ENCODE peak calls at places on chromosome 18, in ten cellular contexts. One of them, this sample, is unnamed.
A peak's percentile ranks its signal among the peaks of the same experiment; 100 is the strongest.

GRCh38 chr18:77379976-77380375 is 130.3 kb downstream of the GALR1 start:
- DNase-seq in tibial artery: no peak
- DNase-seq in ovary: no peak
- DNase-seq in breast epithelium: no peak
- DNase-seq in heart left ventricle: no peak
- DNase-seq in psoas muscle: no peak
- DNase-seq in mammary epithelial cell: no peak
- DNase-seq in fibroblast of lung: no peak
- DNase-seq in CD8-positive, alpha-beta T cell: no peak
- DNase-seq in adrenal gland: no peak
- DNase-seq in this sample: no peak

GRCh38 chr18:52903858-52904257 is 563.9 kb downstream of the DCC start:
- DNase-seq in tibial artery: no peak
- DNase-seq in ovary: peak; percentile 42
- DNase-seq in breast epithelium: no peak
- DNase-seq in heart left ventricle: no peak
- DNase-seq in psoas muscle: no peak
- DNase-seq in mammary epithelial cell: peak; percentile 2
- DNase-seq in fibroblast of lung: peak; percentile 2
- DNase-seq in CD8-positive, alpha-beta T cell: no peak
- DNase-seq in adrenal gland: peak; percentile 46
- DNase-seq in this sample: peak; percentile 30

GRCh38 chr18:13386891-13387801 is 168.6 kb downstream of the LDLRAD4 start:
- DNase-seq in tibial artery: no peak
- DNase-seq in ovary: no peak
- DNase-seq in breast epithelium: no peak
- DNase-seq in heart left ventricle: no peak
- DNase-seq in psoas muscle: no peak
- DNase-seq in mammary epithelial cell: no peak
- DNase-seq in fibroblast of lung: no peak
- DNase-seq in CD8-positive, alpha-beta T cell: no peak
- DNase-seq in adrenal gland: peak; percentile 18
- DNase-seq in this sample: no peak

GRCh38 chr18:24026457-24026856 is 11.9 kb downstream of the TTC39C start:
- DNase-seq in tibial artery: no peak
- DNase-seq in ovary: no peak
- DNase-seq in breast epithelium: no peak
- DNase-seq in heart left ventricle: no peak
- DNase-seq in psoas muscle: no peak
- DNase-seq in mammary epithelial cell: peak; percentile 32
- DNase-seq in fibroblast of lung: no peak
- DNase-seq in CD8-positive, alpha-beta T cell: no peak
- DNase-seq in adrenal gland: no peak
- DNase-seq in this sample: no peak

GRCh38 chr18:57209697-57210096 is 62.8 kb downstream of the BOD1L2 start:
- DNase-seq in tibial artery: no peak
- DNase-seq in ovary: no peak
- DNase-seq in breast epithelium: no peak
- DNase-seq in heart left ventricle: no peak
- DNase-seq in psoas muscle: no peak
- DNase-seq in mammary epithelial cell: no peak
- DNase-seq in fibroblast of lung: no peak
- DNase-seq in CD8-positive, alpha-beta T cell: no peak
- DNase-seq in adrenal gland: no peak
- DNase-seq in this sample: no peak

GRCh38 chr18:30406728-30407127 is 635.8 kb downstream of the DSC3 start:
- DNase-seq in tibial artery: no peak
- DNase-seq in ovary: no peak
- DNase-seq in breast epithelium: no peak
- DNase-seq in heart left ventricle: no peak
- DNase-seq in psoas muscle: no peak
- DNase-seq in mammary epithelial cell: peak; percentile 35
- DNase-seq in fibroblast of lung: peak; percentile 3
- DNase-seq in CD8-positive, alpha-beta T cell: no peak
- DNase-seq in adrenal gland: no peak
- DNase-seq in this sample: no peak

GRCh38 chr18:72223733-72224132 is 320.4 kb downstream of the CBLN2 start:
- DNase-seq in tibial artery: no peak
- DNase-seq in ovary: no peak
- DNase-seq in breast epithelium: no peak
- DNase-seq in heart left ventricle: no peak
- DNase-seq in psoas muscle: no peak
- DNase-seq in mammary epithelial cell: no peak
- DNase-seq in fibroblast of lung: no peak
- DNase-seq in CD8-positive, alpha-beta T cell: no peak
- DNase-seq in adrenal gland: no peak
- DNase-seq in this sample: no peak

GRCh38 chr18:3970929-3971328 is 484.2 kb downstream of the DLGAP1 start:
- DNase-seq in tibial artery: no peak
- DNase-seq in ovary: no peak
- DNase-seq in breast epithelium: no peak
- DNase-seq in heart left ventricle: no peak
- DNase-seq in psoas muscle: no peak
- DNase-seq in mammary epithelial cell: no peak
- DNase-seq in fibroblast of lung: no peak
- DNase-seq in CD8-positive, alpha-beta T cell: no peak
- DNase-seq in adrenal gland: peak; percentile 56
- DNase-seq in this sample: no peak

GRCh38 chr18:24228661-24229053 is 89.8 kb downstream of the CABYR start:
- DNase-seq in tibial artery: no peak
- DNase-seq in ovary: no peak
- DNase-seq in breast epithelium: no peak
- DNase-seq in heart left ventricle: no peak
- DNase-seq in psoas muscle: no peak
- DNase-seq in mammary epithelial cell: peak; percentile 37
- DNase-seq in fibroblast of lung: no peak
- DNase-seq in CD8-positive, alpha-beta T cell: no peak
- DNase-seq in adrenal gland: no peak
- DNase-seq in this sample: no peak

GRCh38 chr18:48835745-48836191 is 115.0 kb downstream of the SMAD7 start:
- DNase-seq in tibial artery: peak; percentile 61
- DNase-seq in ovary: peak; percentile 16
- DNase-seq in breast epithelium: no peak
- DNase-seq in heart left ventricle: no peak
- DNase-seq in psoas muscle: no peak
- DNase-seq in mammary epithelial cell: no peak
- DNase-seq in fibroblast of lung: no peak
- DNase-seq in CD8-positive, alpha-beta T cell: no peak
- DNase-seq in adrenal gland: no peak
- DNase-seq in this sample: no peak
- H3K4me1 ChIP-seq in tibial artery: peaks cover 63% of the 10 kb centered on the region
- H3K4me1 ChIP-seq in ovary: peaks cover 1% of the 10 kb centered on the region
- H3K4me1 ChIP-seq in breast epithelium: no peaks in the 10 kb centered on the region
- H3K4me1 ChIP-seq in heart left ventricle: peaks cover 7% of the 10 kb centered on the region
- H3K4me1 ChIP-seq in psoas muscle: peaks cover 31% of the 10 kb centered on the region
- H3K4me1 ChIP-seq in mammary epithelial cell: peaks cover 60% of the 10 kb centered on the region
- H3K4me1 ChIP-seq in fibroblast of lung: peaks cover 24% of the 10 kb centered on the region
- H3K4me1 ChIP-seq in CD8-positive, alpha-beta T cell: peaks cover 77% of the 10 kb centered on the region
- H3K4me1 ChIP-seq in adrenal gland: peaks cover 54% of the 10 kb centered on the region
- H3K4me1 ChIP-seq in this sample: peaks cover 33% of the 10 kb centered on the region

GRCh38 chr18:35337256-35337655 is 7.0 kb downstream of the ZNF24 start:
- DNase-seq in tibial artery: no peak
- DNase-seq in ovary: no peak
- DNase-seq in breast epithelium: no peak
- DNase-seq in heart left ventricle: no peak
- DNase-seq in psoas muscle: no peak
- DNase-seq in mammary epithelial cell: peak; percentile 35
- DNase-seq in fibroblast of lung: no peak
- DNase-seq in CD8-positive, alpha-beta T cell: no peak
- DNase-seq in adrenal gland: no peak
- DNase-seq in this sample: no peak

GRCh38 chr18:35331367-35332087 is 12.7 kb downstream of the ZNF24 start:
- DNase-seq in tibial artery: no peak
- DNase-seq in ovary: no peak
- DNase-seq in breast epithelium: no peak
- DNase-seq in heart left ventricle: no peak
- DNase-seq in psoas muscle: no peak
- DNase-seq in mammary epithelial cell: no peak
- DNase-seq in fibroblast of lung: no peak
- DNase-seq in CD8-positive, alpha-beta T cell: no peak
- DNase-seq in adrenal gland: no peak
- DNase-seq in this sample: no peak

GRCh38 chr18:35334183-35334582 is 10.0 kb downstream of the ZNF24 start:
- DNase-seq in tibial artery: no peak
- DNase-seq in ovary: no peak
- DNase-seq in breast epithelium: no peak
- DNase-seq in heart left ventricle: no peak
- DNase-seq in psoas muscle: no peak
- DNase-seq in mammary epithelial cell: no peak
- DNase-seq in fibroblast of lung: no peak
- DNase-seq in CD8-positive, alpha-beta T cell: no peak
- DNase-seq in adrenal gland: no peak
- DNase-seq in this sample: no peak

GRCh38 chr18:35334821-35335220 is 9.4 kb downstream of the ZNF24 start:
- DNase-seq in tibial artery: no peak
- DNase-seq in ovary: no peak
- DNase-seq in breast epithelium: no peak
- DNase-seq in heart left ventricle: no peak
- DNase-seq in psoas muscle: no peak
- DNase-seq in mammary epithelial cell: peak; percentile 33
- DNase-seq in fibroblast of lung: peak; percentile 9
- DNase-seq in CD8-positive, alpha-beta T cell: no peak
- DNase-seq in adrenal gland: no peak
- DNase-seq in this sample: peak; percentile 41

GRCh38 chr18:35335861-35336260 is 8.4 kb downstream of the ZNF24 start:
- DNase-seq in tibial artery: no peak
- DNase-seq in ovary: no peak
- DNase-seq in breast epithelium: no peak
- DNase-seq in heart left ventricle: no peak
- DNase-seq in psoas muscle: no peak
- DNase-seq in mammary epithelial cell: no peak
- DNase-seq in fibroblast of lung: no peak
- DNase-seq in CD8-positive, alpha-beta T cell: no peak
- DNase-seq in adrenal gland: no peak
- DNase-seq in this sample: no peak
- H3K9me3 ChIP-seq in tibial artery: no peaks in the 10 kb centered on the region
- H3K9me3 ChIP-seq in ovary: no peaks in the 10 kb centered on the region
- H3K9me3 ChIP-seq in breast epithelium: no peaks in the 10 kb centered on the region
- H3K9me3 ChIP-seq in heart left ventricle: no peaks in the 10 kb centered on the region
- H3K9me3 ChIP-seq in psoas muscle: no peaks in the 10 kb centered on the region
- H3K9me3 ChIP-seq in mammary epithelial cell: no peaks in the 10 kb centered on the region
- H3K9me3 ChIP-seq in fibroblast of lung: no peaks in the 10 kb centered on the region
- H3K9me3 ChIP-seq in CD8-positive, alpha-beta T cell: no peaks in the 10 kb centered on the region
- H3K9me3 ChIP-seq in adrenal gland: no peaks in the 10 kb centered on the region
- H3K9me3 ChIP-seq in this sample: peaks cover 4% of the 10 kb centered on the region

GRCh38 chr18:7808054-7808453 is 240.9 kb downstream of the PTPRM start:
- DNase-seq in tibial artery: no peak
- DNase-seq in ovary: no peak
- DNase-seq in breast epithelium: no peak
- DNase-seq in heart left ventricle: no peak
- DNase-seq in psoas muscle: no peak
- DNase-seq in mammary epithelial cell: no peak
- DNase-seq in fibroblast of lung: no peak
- DNase-seq in CD8-positive, alpha-beta T cell: no peak
- DNase-seq in adrenal gland: no peak
- DNase-seq in this sample: no peak
- H3K4me1 ChIP-seq in tibial artery: no peaks in the 10 kb centered on the region
- H3K4me1 ChIP-seq in ovary: no peaks in the 10 kb centered on the region
- H3K4me1 ChIP-seq in breast epithelium: no peaks in the 10 kb centered on the region
- H3K4me1 ChIP-seq in heart left ventricle: peaks cover 25% of the 10 kb centered on the region
- H3K4me1 ChIP-seq in psoas muscle: peaks cover 30% of the 10 kb centered on the region
- H3K4me1 ChIP-seq in mammary epithelial cell: peaks cover 11% of the 10 kb centered on the region
- H3K4me1 ChIP-seq in fibroblast of lung: peaks cover 8% of the 10 kb centered on the region
- H3K4me1 ChIP-seq in CD8-positive, alpha-beta T cell: no peaks in the 10 kb centered on the region
- H3K4me1 ChIP-seq in adrenal gland: no peaks in the 10 kb centered on the region
- H3K4me1 ChIP-seq in this sample: peaks cover 13% of the 10 kb centered on the region

GRCh38 chr18:14916181-14916580 is 168.2 kb downstream of the ANKRD30B start:
- DNase-seq in tibial artery: no peak
- DNase-seq in ovary: no peak
- DNase-seq in breast epithelium: no peak
- DNase-seq in heart left ventricle: no peak
- DNase-seq in psoas muscle: no peak
- DNase-seq in mammary epithelial cell: no peak
- DNase-seq in fibroblast of lung: no peak
- DNase-seq in CD8-positive, alpha-beta T cell: no peak
- DNase-seq in adrenal gland: no peak
- DNase-seq in this sample: no peak

GRCh38 chr18:14914771-14915170 is 166.8 kb downstream of the ANKRD30B start:
- DNase-seq in tibial artery: no peak
- DNase-seq in ovary: no peak
- DNase-seq in breast epithelium: no peak
- DNase-seq in heart left ventricle: no peak
- DNase-seq in psoas muscle: no peak
- DNase-seq in mammary epithelial cell: peak; percentile 3
- DNase-seq in fibroblast of lung: no peak
- DNase-seq in CD8-positive, alpha-beta T cell: no peak
- DNase-seq in adrenal gland: no peak
- DNase-seq in this sample: no peak

GRCh38 chr18:14912967-14913366 is 165.0 kb downstream of the ANKRD30B start:
- DNase-seq in tibial artery: no peak
- DNase-seq in ovary: no peak
- DNase-seq in breast epithelium: no peak
- DNase-seq in heart left ventricle: no peak
- DNase-seq in psoas muscle: no peak
- DNase-seq in mammary epithelial cell: no peak
- DNase-seq in fibroblast of lung: no peak
- DNase-seq in CD8-positive, alpha-beta T cell: no peak
- DNase-seq in adrenal gland: no peak
- DNase-seq in this sample: no peak

GRCh38 chr18:14916851-14917250 is 168.9 kb downstream of the ANKRD30B start:
- DNase-seq in tibial artery: no peak
- DNase-seq in ovary: no peak
- DNase-seq in breast epithelium: no peak
- DNase-seq in heart left ventricle: no peak
- DNase-seq in psoas muscle: no peak
- DNase-seq in mammary epithelial cell: no peak
- DNase-seq in fibroblast of lung: no peak
- DNase-seq in CD8-positive, alpha-beta T cell: no peak
- DNase-seq in adrenal gland: no peak
- DNase-seq in this sample: no peak

GRCh38 chr18:14914126-14914525 is 166.2 kb downstream of the ANKRD30B start:
- DNase-seq in tibial artery: no peak
- DNase-seq in ovary: no peak
- DNase-seq in breast epithelium: no peak
- DNase-seq in heart left ventricle: no peak
- DNase-seq in psoas muscle: no peak
- DNase-seq in mammary epithelial cell: peak; percentile 47
- DNase-seq in fibroblast of lung: no peak
- DNase-seq in CD8-positive, alpha-beta T cell: no peak
- DNase-seq in adrenal gland: no peak
- DNase-seq in this sample: no peak
- H3K9me3 ChIP-seq in tibial artery: no peaks in the 10 kb centered on the region
- H3K9me3 ChIP-seq in ovary: no peaks in the 10 kb centered on the region
- H3K9me3 ChIP-seq in breast epithelium: no peaks in the 10 kb centered on the region
- H3K9me3 ChIP-seq in heart left ventricle: no peaks in the 10 kb centered on the region
- H3K9me3 ChIP-seq in psoas muscle: no peaks in the 10 kb centered on the region
- H3K9me3 ChIP-seq in mammary epithelial cell: peaks cover 10% of the 10 kb centered on the region
- H3K9me3 ChIP-seq in fibroblast of lung: no peaks in the 10 kb centered on the region
- H3K9me3 ChIP-seq in CD8-positive, alpha-beta T cell: no peaks in the 10 kb centered on the region
- H3K9me3 ChIP-seq in adrenal gland: no peaks in the 10 kb centered on the region
- H3K9me3 ChIP-seq in this sample: no peaks in the 10 kb centered on the region

GRCh38 chr18:48839819-48840490 is 110.8 kb downstream of the SMAD7 start:
- DNase-seq in tibial artery: peak; percentile 45
- DNase-seq in ovary: peak; percentile 12
- DNase-seq in breast epithelium: no peak
- DNase-seq in heart left ventricle: peak; percentile 13
- DNase-seq in psoas muscle: no peak
- DNase-seq in mammary epithelial cell: no peak
- DNase-seq in fibroblast of lung: no peak
- DNase-seq in CD8-positive, alpha-beta T cell: no peak
- DNase-seq in adrenal gland: no peak
- DNase-seq in this sample: no peak
- H3K4me1 ChIP-seq in tibial artery: peaks cover 53% of the 10 kb centered on the region
- H3K4me1 ChIP-seq in ovary: peaks cover 11% of the 10 kb centered on the region
- H3K4me1 ChIP-seq in breast epithelium: no peaks in the 10 kb centered on the region
- H3K4me1 ChIP-seq in heart left ventricle: peaks cover 35% of the 10 kb centered on the region
- H3K4me1 ChIP-seq in psoas muscle: peaks cover 35% of the 10 kb centered on the region
- H3K4me1 ChIP-seq in mammary epithelial cell: peaks cover 38% of the 10 kb centered on the region
- H3K4me1 ChIP-seq in fibroblast of lung: peaks cover 9% of the 10 kb centered on the region
- H3K4me1 ChIP-seq in CD8-positive, alpha-beta T cell: peaks cover 82% of the 10 kb centered on the region
- H3K4me1 ChIP-seq in adrenal gland: peaks cover 65% of the 10 kb centered on the region
- H3K4me1 ChIP-seq in this sample: peaks cover 32% of the 10 kb centered on the region